ENCODE peak calls at places on chromosome 15, in six cellular contexts. P, X, I, G, B and V are unnamed samples.

GRCh38 chr15:31477301-31477700 is 150.7 kb downstream of the KLF13 start:
- DNase-seq in P (no peak), X (no peak), I (no peak), G (no peak), B (no peak), V (no peak)

GRCh38 chr15:62464705-62465104 is 299.6 kb upstream of the C2CD4B start:
- DNase-seq in P (no peak), X (no peak), I (no peak), G (no peak), B (no peak), V (no peak)

GRCh38 chr15:78321786-78322185 is 18.4 kb upstream of the CRABP1 start:
- DNase-seq in P (no peak), X (no peak), I (no peak), G (no peak), B (no peak), V (no peak)

GRCh38 chr15:25711164-25711563 is 152.0 kb downstream of the ATP10A start:
- DNase-seq in P (no peak), X (no peak), I (peak), G (no peak), B (no peak), V (no peak)

GRCh38 chr15:81303241-81304225 is 20.4 kb downstream of the STARD5 start:
- DNase-seq in P (no peak), X (no peak), I (no peak), G (no peak), B (peak), V (no peak)

GRCh38 chr15:81385110-81386076 is 11.4 kb upstream of the TMC3 start:
- DNase-seq in P (no peak), X (no peak), I (no peak), G (no peak), B (no peak), V (no peak)

GRCh38 chr15:58490405-58491150 is 58.8 kb downstream of the LIPC start:
- DNase-seq in P (no peak), X (no peak), I (no peak), G (no peak), B (no peak), V (no peak)

GRCh38 chr15:51139091-51139490 is 44.4 kb upstream of the TNFAIP8L3 start:
- DNase-seq in P (no peak), X (no peak), I (no peak), G (no peak), B (no peak), V (no peak)

GRCh38 chr15:90266061-90266431 is 574 bp downstream of the NGRN start:
- DNase-seq in P (peak), X (peak), I (no peak), G (no peak), B (peak), V (peak)

GRCh38 chr15:66755298-66756068 is 53.4 kb downstream of the SMAD6 start:
- DNase-seq in P (no peak), X (no peak), I (no peak), G (no peak), B (no peak), V (no peak)

GRCh38 chr15:27865323-27865922 is 233.7 kb downstream of the OCA2 start:
- DNase-seq in P (no peak), X (no peak), I (no peak), G (no peak), B (no peak), V (no peak)

GRCh38 chr15:63233667-63234419 is 43.6 kb upstream of the APH1B start:
- DNase-seq in P (no peak), X (no peak), I (no peak), G (no peak), B (no peak), V (no peak)

GRCh38 chr15:69753867-69754266 is 301.2 kb downstream of the RPLP1 start:
- DNase-seq in P (no peak), X (no peak), I (no peak), G (no peak), B (no peak), V (no peak)

GRCh38 chr15:80317389-80318169 is 65.6 kb upstream of the CTXND1 start:
- DNase-seq in P (no peak), X (no peak), I (no peak), G (no peak), B (no peak), V (no peak)

GRCh38 chr15:48940508-48940907 is 23.2 kb downstream of the SHC4 start:
- DNase-seq in P (no peak), X (peak), I (no peak), G (no peak), B (no peak), V (no peak)

GRCh38 chr15:29942548-29942947 is 120.3 kb upstream of the TJP1 start:
- DNase-seq in P (no peak), X (no peak), I (no peak), G (no peak), B (no peak), V (no peak)

GRCh38 chr15:31260646-31261265 is 65.9 kb upstream of the KLF13 start:
- DNase-seq in P (no peak), X (no peak), I (peak), G (no peak), B (peak), V (no peak)

GRCh38 chr15:53869044-53869805 is 109.0 kb upstream of the UNC13C start:
- DNase-seq in P (no peak), X (no peak), I (no peak), G (no peak), B (peak), V (peak)

GRCh38 chr15:99326235-99326634 is 75.0 kb downstream of the LRRC28 start:
- DNase-seq in P (no peak), X (no peak), I (no peak), G (no peak), B (no peak), V (no peak)

GRCh38 chr15:100250166-100250800 is 91.5 kb downstream of the ADAMTS17 start:
- DNase-seq in P (no peak), X (no peak), I (no peak), G (no peak), B (no peak), V (no peak)

GRCh38 chr15:74121040-74121439 is 9.3 kb upstream of the ISLR2 start:
- DNase-seq in P (peak), X (no peak), I (no peak), G (no peak), B (no peak), V (peak)

GRCh38 chr15:69129026-69129385 is 31.4 kb upstream of the GLCE start:
- DNase-seq in P (no peak), X (no peak), I (no peak), G (no peak), B (no peak), V (no peak)

GRCh38 chr15:50302581-50302980 is 37.1 kb upstream of the HDC start:
- DNase-seq in P (no peak), X (peak), I (no peak), G (no peak), B (no peak), V (no peak)

GRCh38 chr15:46441294-46442062 is 806.6 kb downstream of the SQOR start:
- DNase-seq in P (no peak), X (no peak), I (no peak), G (no peak), B (no peak), V (no peak)

GRCh38 chr15:90750186-90750585 is 33.0 kb downstream of the BLM start:
- DNase-seq in P (no peak), X (no peak), I (no peak), G (no peak), B (no peak), V (no peak)

GRCh38 chr15:63379492-63380150 is 2.0 kb downstream of the CA12 start:
- DNase-seq in P (no peak), X (no peak), I (no peak), G (no peak), B (no peak), V (no peak)

GRCh38 chr15:66617137-66618090 is 51.6 kb upstream of the LCTL start:
- DNase-seq in P (peak), X (no peak), I (no peak), G (no peak), B (peak), V (no peak)

GRCh38 chr15:96331942-96332853 is 1.7 kb downstream of the NR2F2 start:
- DNase-seq in P (peak), X (peak), I (no peak), G (no peak), B (peak), V (peak)

GRCh38 chr15:76340198-76340801 is 3.7 kb downstream of the ISL2 start:
- DNase-seq in P (peak), X (peak), I (no peak), G (no peak), B (peak), V (peak)

GRCh38 chr15:67717776-67718175 is 107.5 kb upstream of the SKOR1 start:
- DNase-seq in P (no peak), X (no peak), I (no peak), G (no peak), B (no peak), V (no peak)

GRCh38 chr15:60137711-60138396 is 133.7 kb downstream of the FOXB1 start:
- DNase-seq in P (no peak), X (no peak), I (no peak), G (no peak), B (no peak), V (no peak)

GRCh38 chr15:89496155-89497098 is at the start of gene RHCG:
- DNase-seq in P (no peak), X (peak), I (no peak), G (no peak), B (peak), V (peak)

GRCh38 chr15:66923438-66923881 is 141.9 kb upstream of the SMAD3 start:
- DNase-seq in P (no peak), X (no peak), I (no peak), G (peak), B (peak), V (peak)

GRCh38 chr15:59611277-59612260 is at the start of gene GCNT3:
- DNase-seq in P (no peak), X (no peak), I (no peak), G (no peak), B (no peak), V (no peak)

GRCh38 chr15:33742807-33743206 is 225.5 kb upstream of the CHRM5 start:
- DNase-seq in P (no peak), X (no peak), I (no peak), G (no peak), B (no peak), V (no peak)

DNA sequence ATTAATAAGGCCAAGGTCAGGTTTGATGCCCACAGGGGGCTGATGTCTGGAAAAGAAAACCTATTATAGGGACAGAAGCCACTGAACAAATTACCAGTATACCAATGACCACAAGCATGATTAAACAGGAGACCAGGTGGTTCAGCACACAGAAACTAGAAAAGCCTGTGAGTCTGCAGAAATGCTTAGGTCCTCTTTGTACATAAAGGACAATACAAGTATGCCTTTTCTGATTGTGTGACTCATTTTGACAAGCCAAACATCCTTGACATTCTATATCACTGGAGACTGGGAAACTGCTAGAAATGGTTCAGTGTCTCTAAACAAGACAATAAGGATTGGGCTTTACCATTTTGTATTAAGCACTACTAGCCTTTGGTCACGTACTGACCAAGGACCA is 113.2 kb upstream of the MYO5C start:
- DNase-seq in P (no peak), X (no peak), I (no peak), G (no peak), B (no peak), V (no peak)
- TF ChIP-seq CTCF in P (no peak), X (no peak), I (no peak), G (no peak), B (no peak), V (no peak)

DNA sequence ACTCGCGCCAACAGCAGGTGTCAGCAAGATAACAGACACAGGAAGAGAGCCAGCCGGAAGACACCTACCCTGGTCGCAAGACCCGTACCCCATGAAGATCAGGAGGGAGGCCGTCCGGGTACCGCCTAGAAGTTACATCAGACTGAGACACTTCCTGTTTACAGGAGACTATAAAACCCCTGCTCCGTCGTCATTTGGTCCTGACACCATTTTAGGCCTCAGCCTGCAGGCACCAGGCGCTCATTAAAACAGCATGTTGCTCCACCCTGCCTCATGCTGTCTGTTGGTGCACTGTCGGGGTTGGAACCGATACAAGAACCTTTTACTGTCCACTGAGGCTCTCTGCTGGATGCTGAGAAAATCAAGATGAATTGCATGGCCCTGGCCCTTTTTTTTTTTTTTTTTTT is 15.6 kb upstream of the PRTG start:
- DNase-seq in P (no peak), X (no peak), I (no peak), G (peak), B (no peak), V (no peak)
- TF ChIP-seq CTCF in P (no peak), X (no peak), I (no peak), G (no peak), B (no peak), V (no peak)

GRCh38 chr15:44585633-44586032 is 48.7 kb downstream of the EIF3J start:
- DNase-seq in P (no peak), X (no peak), I (no peak), G (no peak), B (no peak), V (no peak)

GRCh38 chr15:44574734-44575133 is 37.8 kb downstream of the EIF3J start:
- DNase-seq in P (no peak), X (no peak), I (no peak), G (no peak), B (no peak), V (no peak)

GRCh38 chr15:44584162-44584749 is 47.3 kb downstream of the EIF3J start:
- DNase-seq in P (no peak), X (no peak), I (no peak), G (peak), B (peak), V (peak)

GRCh38 chr15:44580105-44580504 is 43.2 kb downstream of the EIF3J start:
- DNase-seq in P (no peak), X (no peak), I (no peak), G (no peak), B (no peak), V (no peak)
- TF ChIP-seq CTCF in P (no peak), X (no peak), I (no peak), G (no peak), B (no peak), V (no peak)

GRCh38 chr15:44368367-44368766 is 59.1 kb upstream of the CTDSPL2 start:
- DNase-seq in P (no peak), X (no peak), I (no peak), G (no peak), B (no peak), V (no peak)

DNA sequence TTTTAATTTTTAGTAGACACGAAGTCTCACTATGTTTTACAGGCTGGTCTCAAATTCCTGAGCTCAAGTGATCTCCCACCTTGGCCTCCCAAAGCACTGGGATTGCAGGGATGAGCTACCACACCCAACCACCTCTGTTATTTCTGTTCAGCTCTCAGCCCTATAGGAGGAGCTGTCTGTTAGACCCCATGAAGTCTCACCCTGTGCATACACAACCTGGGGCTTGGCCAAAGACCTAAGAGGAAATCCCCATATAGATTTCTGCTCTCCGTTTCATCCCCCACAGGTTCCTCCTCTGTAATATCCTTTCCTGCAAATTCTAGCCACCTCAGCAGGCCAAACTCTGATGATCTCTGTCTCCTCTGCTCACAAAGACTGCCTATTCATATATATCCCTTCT is 56.6 kb upstream of the CTDSPL2 start:
- DNase-seq in P (no peak), X (peak), I (no peak), G (no peak), B (no peak), V (no peak)
- TF ChIP-seq CTCF in P (no peak), X (no peak), I (no peak), G (peak), B (no peak), V (no peak)

DNA sequence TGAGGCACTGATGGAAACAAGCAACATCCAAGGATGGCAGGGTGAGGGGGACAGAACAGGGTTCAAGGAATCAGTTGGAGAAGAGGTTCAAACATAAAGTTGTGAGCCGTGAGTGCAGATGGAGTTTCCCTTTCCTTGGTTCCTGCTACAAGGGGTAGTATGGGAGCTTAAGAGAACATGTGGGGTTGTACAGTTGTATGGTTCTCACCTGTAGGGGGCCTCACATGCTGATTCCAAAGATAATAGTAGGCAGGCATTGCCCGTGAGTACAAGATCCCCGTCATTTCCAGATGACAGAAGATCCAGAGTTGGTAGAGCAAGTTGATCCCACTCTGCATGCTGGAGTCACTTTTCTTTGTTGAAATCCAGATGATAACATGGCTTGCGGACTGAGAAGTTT is 141.7 kb downstream of the THSD4 start:
- DNase-seq in P (no peak), X (no peak), I (no peak), G (no peak), B (no peak), V (no peak)
- TF ChIP-seq CTCF in P (no peak), X (no peak), I (no peak), G (peak), B (no peak), V (no peak)

DNA sequence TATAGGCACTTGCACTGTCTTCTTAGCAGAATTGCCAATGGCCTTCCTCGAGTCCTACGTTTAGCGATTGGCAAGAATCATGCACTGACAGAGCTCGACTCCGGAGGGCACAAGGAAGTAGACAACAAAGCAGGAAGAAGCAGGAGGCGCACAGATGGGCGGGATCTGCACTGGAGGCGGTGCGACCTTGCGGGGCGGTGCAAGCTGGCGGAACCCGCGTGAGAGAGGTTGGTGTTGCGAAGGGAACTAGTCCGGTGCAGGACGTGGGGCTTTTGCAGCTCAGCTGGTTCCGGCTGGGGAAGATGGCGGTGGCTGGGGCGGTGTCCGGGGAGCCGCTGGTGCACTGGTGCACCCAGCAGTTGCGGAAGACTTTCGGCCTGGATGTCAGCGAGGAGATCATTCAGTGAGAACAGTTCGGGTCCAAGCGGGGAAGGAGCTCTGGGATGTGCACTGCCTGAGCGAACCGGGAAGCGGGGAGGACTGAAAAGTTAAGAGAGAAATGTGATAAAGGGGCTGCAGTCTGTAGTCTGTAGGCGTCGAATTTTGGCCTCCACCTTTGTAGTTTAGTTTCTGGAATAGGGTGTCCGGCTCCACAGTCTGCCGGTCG is at the start of gene TRIP4:
- DNase-seq in P (peak), X (peak), I (peak), G (peak), B (peak), V (peak)
- TF ChIP-seq CTCF in P (no peak), X (no peak), I (peak), G (peak), B (no peak), V (no peak)